ENCODE peak calls at places on chromosomes 16 and 17, in nine cellular contexts. F is cardiac septum, C is NCI-H2029, V is fibroblast of pulmonary artery, U is Calu3, T is NCI-H2081, K is Right ventricle myocardium superior, E is SW 1271, O is left colon. S is an unnamed sample.
A peak's percentile ranks its signal among the peaks of the same experiment; 100 is the strongest.

GRCh38 chr16:363110-364090 is 6.9 kb downstream of the MRPL28 start:
- DNase-seq in F (no peak), C (no peak), V (no peak), U (no peak), T (no peak), K (no peak), E (no peak), O (no peak), S (no peak)

GRCh38 chr16:7330709-7331108 is 1.9 kb upstream of the RBFOX1 start:
- DNase-seq in F (no peak), C (no peak), V (no peak), U (no peak), T (no peak), K (no peak), E (no peak), O (no peak), S (no peak)

GRCh38 chr16:2967721-2968161 is 1.4 kb upstream of the PAQR4 start:
- DNase-seq in F (no peak), C (no peak), V (no peak), U (no peak), T (no peak), K (no peak), E (no peak), O (no peak), S (no peak)

GRCh38 chr16:49407873-49408565 is 34.4 kb downstream of the C16orf78 start:
- DNase-seq in F (peak; percentile 89), C (peak; percentile 50), V (peak; percentile 79), U (peak; percentile 88), T (peak; percentile 16), K (peak; percentile 90), E (peak; percentile 57), O (peak; percentile 82), S (peak; percentile 89)

GRCh38 chr17:81025756-81026155 is 9.2 kb upstream of the BAIAP2 start:
- DNase-seq in F (no peak), C (no peak), V (no peak), U (no peak), T (no peak), K (no peak), E (no peak), O (no peak), S (no peak)

GRCh38 chr16:21523411-21524067 is 75.8 kb upstream of the METTL9 start:
- DNase-seq in F (no peak), C (no peak), V (no peak), U (no peak), T (no peak), K (no peak), E (no peak), O (peak; percentile 31), S (no peak)

GRCh38 chr16:89045881-89046280 is 47.8 kb upstream of the ACSF3 start:
- DNase-seq in F (no peak), C (no peak), V (no peak), U (no peak), T (no peak), K (no peak), E (no peak), O (no peak), S (no peak)

GRCh38 chr17:53792997-53793396 is 29.7 kb upstream of the KIF2B start:
- DNase-seq in F (peak; percentile 43), C (no peak), V (no peak), U (no peak), T (no peak), K (no peak), E (no peak), O (no peak), S (no peak)

GRCh38 chr17:7242717-7243576 is 698 bp upstream of the GABARAP start:
- DNase-seq in F (peak; percentile 98), C (peak; percentile 71), V (peak; percentile 97), U (peak; percentile 89), T (peak; percentile 87), K (peak; percentile 98), E (peak; percentile 94), O (peak; percentile 96), S (peak; percentile 94)

GRCh38 chr16:1819611-1820010 is 7.0 kb downstream of the HAGH start:
- DNase-seq in F (no peak), C (no peak), V (no peak), U (no peak), T (no peak), K (no peak), E (no peak), O (no peak), S (no peak)

GRCh38 chr16:89426736-89427525 is 63.4 kb downstream of the ANKRD11 start:
- DNase-seq in F (no peak), C (no peak), V (no peak), U (no peak), T (no peak), K (no peak), E (no peak), O (no peak), S (no peak)

GRCh38 chr16:85557083-85557975 is 55.8 kb upstream of the GSE1 start:
- DNase-seq in F (no peak), C (no peak), V (peak; percentile 32), U (peak; percentile 47), T (no peak), K (no peak), E (peak; percentile 34), O (no peak), S (no peak)